ENCODE peak calls at places on chromosome 16, in four cellular contexts. One of them, this sample, is unnamed.

GRCh38 chr16:85067431-85067830 is 39.8 kb downstream of the KIAA0513 start:
- DNase-seq in prostate gland: no peak
- DNase-seq in osteoblast: no peak
- DNase-seq in right cardiac atrium: no peak
- DNase-seq in this sample: no peak

GRCh38 chr16:51035711-51036110 is 115.4 kb downstream of the SALL1 start:
- DNase-seq in prostate gland: no peak
- DNase-seq in osteoblast: no peak
- DNase-seq in right cardiac atrium: no peak
- DNase-seq in this sample: no peak

GRCh38 chr16:22728167-22728836 is 85.7 kb upstream of the HS3ST2 start:
- DNase-seq in prostate gland: no peak
- DNase-seq in osteoblast: no peak
- DNase-seq in right cardiac atrium: no peak
- DNase-seq in this sample: peak

GRCh38 chr16:56848955-56849689 is 15.9 kb upstream of the SLC12A3 start:
- DNase-seq in prostate gland: no peak
- DNase-seq in osteoblast: peak
- DNase-seq in right cardiac atrium: no peak
- DNase-seq in this sample: no peak

GRCh38 chr16:25614836-25615235 is 76.9 kb upstream of the HS3ST4 start:
- DNase-seq in prostate gland: no peak
- DNase-seq in osteoblast: no peak
- DNase-seq in right cardiac atrium: no peak
- DNase-seq in this sample: no peak

GRCh38 chr16:84391151-84391873 is 23.0 kb downstream of the ATP2C2 start:
- DNase-seq in prostate gland: peak
- DNase-seq in osteoblast: peak
- DNase-seq in right cardiac atrium: peak
- DNase-seq in this sample: no peak

GRCh38 chr16:76292218-76292617 is 15.0 kb downstream of the CNTNAP4 start:
- DNase-seq in prostate gland: no peak
- DNase-seq in osteoblast: no peak
- DNase-seq in right cardiac atrium: no peak
- DNase-seq in this sample: no peak

GRCh38 chr16:15509593-15510520 is 75.5 kb downstream of the BMERB1 start:
- DNase-seq in prostate gland: no peak
- DNase-seq in osteoblast: no peak
- DNase-seq in right cardiac atrium: no peak
- DNase-seq in this sample: peak

GRCh38 chr16:27080870-27081269 is 14.1 kb downstream of the C16orf82 start:
- DNase-seq in prostate gland: no peak
- DNase-seq in osteoblast: no peak
- DNase-seq in right cardiac atrium: no peak
- DNase-seq in this sample: peak

GRCh38 chr16:3022697-3023414 is 886 bp downstream of the HCFC1R1 start:
- DNase-seq in prostate gland: no peak
- DNase-seq in osteoblast: peak
- DNase-seq in right cardiac atrium: peak
- DNase-seq in this sample: peak

GRCh38 chr16:12092347-12092882 is 115.9 kb downstream of the SNX29 start:
- DNase-seq in prostate gland: no peak
- DNase-seq in osteoblast: peak
- DNase-seq in right cardiac atrium: no peak
- DNase-seq in this sample: no peak

GRCh38 chr16:83115491-83116232 is 488.9 kb downstream of the CDH13 start:
- DNase-seq in prostate gland: peak
- DNase-seq in osteoblast: no peak
- DNase-seq in right cardiac atrium: no peak
- DNase-seq in this sample: no peak

GRCh38 chr16:10578474-10579316 is 1.7 kb downstream of the EMP2 start:
- DNase-seq in prostate gland: peak
- DNase-seq in osteoblast: no peak
- DNase-seq in right cardiac atrium: peak
- DNase-seq in this sample: no peak

GRCh38 chr16:83420206-83420760 is 387.5 kb upstream of the HSBP1 start:
- DNase-seq in prostate gland: no peak
- DNase-seq in osteoblast: no peak
- DNase-seq in right cardiac atrium: no peak
- DNase-seq in this sample: no peak

GRCh38 chr16:30602595-30603277 is 7.5 kb downstream of the ZNF689 start:
- DNase-seq in prostate gland: no peak
- DNase-seq in osteoblast: peak
- DNase-seq in right cardiac atrium: no peak
- DNase-seq in this sample: no peak

GRCh38 chr16:9943121-9943520 is 239.1 kb downstream of the GRIN2A start:
- DNase-seq in prostate gland: no peak
- DNase-seq in osteoblast: no peak
- DNase-seq in right cardiac atrium: no peak
- DNase-seq in this sample: no peak

GRCh38 chr16:70678121-70678897 is 7.5 kb downstream of the MTSS2 start:
- DNase-seq in prostate gland: no peak
- DNase-seq in osteoblast: peak
- DNase-seq in right cardiac atrium: peak
- DNase-seq in this sample: no peak

GRCh38 chr16:28255838-28256237 is 36.5 kb upstream of the SBK1 start:
- DNase-seq in prostate gland: no peak
- DNase-seq in osteoblast: no peak
- DNase-seq in right cardiac atrium: no peak
- DNase-seq in this sample: no peak
- H3K27ac ChIP-seq in prostate gland: no peak
- H3K27ac ChIP-seq in osteoblast: no peak
- H3K27ac ChIP-seq in right cardiac atrium: no peak
- H3K27ac ChIP-seq in this sample: no peak

GRCh38 chr16:24610421-24610765 is 71.0 kb downstream of the RBBP6 start:
- DNase-seq in prostate gland: no peak
- DNase-seq in osteoblast: peak
- DNase-seq in right cardiac atrium: peak
- DNase-seq in this sample: peak
- H3K4me3 ChIP-seq in prostate gland: no peak
- H3K4me3 ChIP-seq in osteoblast: peak
- H3K4me3 ChIP-seq in right cardiac atrium: peak
- H3K4me3 ChIP-seq in this sample: peak

GRCh38 chr16:66405057-66405783 is 21.9 kb upstream of the BEAN1 start:
- DNase-seq in prostate gland: no peak
- DNase-seq in osteoblast: no peak
- DNase-seq in right cardiac atrium: no peak
- DNase-seq in this sample: no peak

GRCh38 chr16:66403531-66404145 is 23.5 kb upstream of the BEAN1 start:
- DNase-seq in prostate gland: no peak
- DNase-seq in osteoblast: no peak
- DNase-seq in right cardiac atrium: no peak
- DNase-seq in this sample: peak

GRCh38 chr16:66409156-66409555 is 17.9 kb upstream of the BEAN1 start:
- DNase-seq in prostate gland: no peak
- DNase-seq in osteoblast: no peak
- DNase-seq in right cardiac atrium: no peak
- DNase-seq in this sample: no peak

GRCh38 chr16:66408181-66409048 is 18.7 kb upstream of the BEAN1 start:
- DNase-seq in prostate gland: peak
- DNase-seq in osteoblast: no peak
- DNase-seq in right cardiac atrium: no peak
- DNase-seq in this sample: no peak

DNA sequence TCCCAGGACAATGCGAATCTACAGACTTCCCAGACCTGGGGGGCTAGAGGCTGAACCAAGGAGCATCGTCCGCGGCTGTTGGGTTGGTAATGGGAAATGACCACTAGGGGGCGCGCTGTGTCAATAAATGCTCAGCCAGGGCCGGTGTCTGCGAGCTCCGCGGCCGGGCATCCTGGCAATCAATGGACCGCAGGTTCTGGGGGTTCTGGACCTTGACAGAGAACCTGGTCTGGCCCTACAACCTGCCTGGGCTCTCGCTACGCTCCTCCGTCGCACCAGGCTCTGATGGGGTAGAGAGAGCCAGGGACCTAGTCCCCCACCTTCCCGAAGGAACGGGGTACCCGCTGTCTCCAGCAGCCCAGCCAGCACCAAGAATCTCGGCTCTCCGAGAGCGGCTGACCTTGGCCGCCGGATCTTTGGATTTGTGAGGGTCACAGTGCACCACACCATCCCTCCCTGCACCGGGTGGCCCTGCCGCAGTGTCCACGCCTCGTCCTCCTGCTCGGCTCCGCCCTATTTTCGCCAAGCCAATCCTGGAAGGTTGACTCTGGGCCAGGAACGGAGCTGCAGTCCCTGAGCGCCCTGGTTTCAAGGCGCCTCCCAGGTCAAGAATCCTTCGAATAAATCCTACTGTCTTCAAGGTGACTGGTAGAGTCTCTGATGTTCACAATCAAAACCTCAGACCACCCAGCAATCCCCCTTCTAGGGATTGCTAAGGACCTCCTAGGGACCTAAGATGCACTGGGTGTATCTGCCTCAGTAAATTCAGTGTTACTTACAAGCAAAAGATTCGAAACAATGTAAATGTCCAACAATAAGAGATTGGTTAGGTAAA is 20.3 kb upstream of the BEAN1 start:
- DNase-seq in prostate gland: peak
- DNase-seq in osteoblast: peak
- DNase-seq in right cardiac atrium: peak
- DNase-seq in this sample: peak
- H3K27ac ChIP-seq in prostate gland: no peak
- H3K27ac ChIP-seq in osteoblast: no peak
- H3K27ac ChIP-seq in right cardiac atrium: peak
- H3K27ac ChIP-seq in this sample: no peak

GRCh38 chr16:4293822-4294457 is 21.1 kb upstream of the TFAP4 start:
- DNase-seq in prostate gland: peak
- DNase-seq in osteoblast: peak
- DNase-seq in right cardiac atrium: peak
- DNase-seq in this sample: peak
- H3K4me3 ChIP-seq in prostate gland: no peak
- H3K4me3 ChIP-seq in osteoblast: peak
- H3K4me3 ChIP-seq in right cardiac atrium: no peak
- H3K4me3 ChIP-seq in this sample: peak

GRCh38 chr16:72894291-72895151 is 153.4 kb downstream of the ZFHX3 start:
- DNase-seq in prostate gland: no peak
- DNase-seq in osteoblast: peak
- DNase-seq in right cardiac atrium: peak
- DNase-seq in this sample: no peak

GRCh38 chr16:72891291-72892227 is 156.4 kb downstream of the ZFHX3 start:
- DNase-seq in prostate gland: no peak
- DNase-seq in osteoblast: no peak
- DNase-seq in right cardiac atrium: no peak
- DNase-seq in this sample: no peak

GRCh38 chr16:72887537-72887936 is 160.4 kb downstream of the ZFHX3 start:
- DNase-seq in prostate gland: no peak
- DNase-seq in osteoblast: no peak
- DNase-seq in right cardiac atrium: no peak
- DNase-seq in this sample: no peak

GRCh38 chr16:72889616-72890235 is 158.2 kb downstream of the ZFHX3 start:
- DNase-seq in prostate gland: no peak
- DNase-seq in osteoblast: no peak
- DNase-seq in right cardiac atrium: no peak
- DNase-seq in this sample: no peak

GRCh38 chr16:72890587-72890986 is 157.3 kb downstream of the ZFHX3 start:
- DNase-seq in prostate gland: no peak
- DNase-seq in osteoblast: no peak
- DNase-seq in right cardiac atrium: no peak
- DNase-seq in this sample: no peak
- H3K27ac ChIP-seq in prostate gland: no peak
- H3K27ac ChIP-seq in osteoblast: no peak
- H3K27ac ChIP-seq in right cardiac atrium: no peak
- H3K27ac ChIP-seq in this sample: no peak

GRCh38 chr16:75176926-75177325 is 28.6 kb downstream of the ZFP1 start:
- DNase-seq in prostate gland: no peak
- DNase-seq in osteoblast: no peak
- DNase-seq in right cardiac atrium: no peak
- DNase-seq in this sample: no peak
- H3K4me3 ChIP-seq in prostate gland: no peak
- H3K4me3 ChIP-seq in osteoblast: no peak
- H3K4me3 ChIP-seq in right cardiac atrium: no peak
- H3K4me3 ChIP-seq in this sample: peak

GRCh38 chr16:48602357-48603014 is 7.5 kb downstream of the N4BP1 start:
- DNase-seq in prostate gland: no peak
- DNase-seq in osteoblast: no peak
- DNase-seq in right cardiac atrium: no peak
- DNase-seq in this sample: no peak

GRCh38 chr16:48607056-48607825 is 2.7 kb downstream of the N4BP1 start:
- DNase-seq in prostate gland: peak
- DNase-seq in osteoblast: peak
- DNase-seq in right cardiac atrium: no peak
- DNase-seq in this sample: peak

GRCh38 chr16:48603647-48604376 is 6.2 kb downstream of the N4BP1 start:
- DNase-seq in prostate gland: no peak
- DNase-seq in osteoblast: no peak
- DNase-seq in right cardiac atrium: no peak
- DNase-seq in this sample: no peak

GRCh38 chr16:48608452-48608851 is 1.5 kb downstream of the N4BP1 start:
- DNase-seq in prostate gland: no peak
- DNase-seq in osteoblast: peak
- DNase-seq in right cardiac atrium: no peak
- DNase-seq in this sample: no peak

GRCh38 chr16:48605518-48606110 is 4.4 kb downstream of the N4BP1 start:
- DNase-seq in prostate gland: no peak
- DNase-seq in osteoblast: no peak
- DNase-seq in right cardiac atrium: no peak
- DNase-seq in this sample: no peak
- H3K27ac ChIP-seq in prostate gland: no peak
- H3K27ac ChIP-seq in osteoblast: no peak
- H3K27ac ChIP-seq in right cardiac atrium: no peak
- H3K27ac ChIP-seq in this sample: no peak

GRCh38 chr16:73671102-73671501 is 623.2 kb upstream of the ZFHX3 start:
- DNase-seq in prostate gland: no peak
- DNase-seq in osteoblast: no peak
- DNase-seq in right cardiac atrium: no peak
- DNase-seq in this sample: peak
- H3K4me3 ChIP-seq in prostate gland: no peak
- H3K4me3 ChIP-seq in osteoblast: no peak
- H3K4me3 ChIP-seq in right cardiac atrium: no peak
- H3K4me3 ChIP-seq in this sample: no peak

GRCh38 chr16:81555660-81556059 is 111.1 kb downstream of the CMIP start:
- DNase-seq in prostate gland: no peak
- DNase-seq in osteoblast: no peak
- DNase-seq in right cardiac atrium: no peak
- DNase-seq in this sample: no peak

GRCh38 chr16:81560979-81561657 is 116.5 kb downstream of the CMIP start:
- DNase-seq in prostate gland: no peak
- DNase-seq in osteoblast: peak
- DNase-seq in right cardiac atrium: no peak
- DNase-seq in this sample: no peak

GRCh38 chr16:81556715-81557284 is 112.2 kb downstream of the CMIP start:
- DNase-seq in prostate gland: no peak
- DNase-seq in osteoblast: no peak
- DNase-seq in right cardiac atrium: no peak
- DNase-seq in this sample: no peak

GRCh38 chr16:81558077-81558443 is 113.5 kb downstream of the CMIP start:
- DNase-seq in prostate gland: no peak
- DNase-seq in osteoblast: no peak
- DNase-seq in right cardiac atrium: no peak
- DNase-seq in this sample: no peak

GRCh38 chr16:81558444-81559175 is 114.0 kb downstream of the CMIP start:
- DNase-seq in prostate gland: peak
- DNase-seq in osteoblast: no peak
- DNase-seq in right cardiac atrium: no peak
- DNase-seq in this sample: peak
- H3K27ac ChIP-seq in prostate gland: peak
- H3K27ac ChIP-seq in osteoblast: no peak
- H3K27ac ChIP-seq in right cardiac atrium: no peak
- H3K27ac ChIP-seq in this sample: no peak

This sample was measured in endodermal cell.